ENCODE peak calls at places on chromosomes 12 and 14, in four cellular contexts. K is A549, D is H1, M is HepG2. Z is an unnamed sample.

GRCh38 chr12:31246470-31246850 is 79.5 kb downstream of the SINHCAF start:
- DNase-seq in M (no peak), K (no peak), D (no peak), Z (no peak)

GRCh38 chr14:99611639-99612038 is 7.6 kb upstream of the CCDC85C start:
- DNase-seq in K (no peak), D (no peak), M (no peak), Z (no peak)

GRCh38 chr14:51297066-51297465 is 57.0 kb downstream of the TMX1 start:
- DNase-seq in K (no peak), M (no peak), D (no peak), Z (no peak)

GRCh38 chr12:6777386-6777785 is 5.1 kb downstream of the LAG3 start:
- DNase-seq in D (no peak), K (no peak), M (no peak), Z (no peak)

GRCh38 chr12:130872179-130873096 is 572 bp downstream of the RAN start:
- DNase-seq in M (no peak), K (peak), D (no peak), Z (peak)

GRCh38 chr14:33393155-33393894 is 454.6 kb downstream of the NPAS3 start:
- DNase-seq in D (no peak), K (no peak), M (no peak), Z (no peak)

GRCh38 chr12:55499810-55500252 is 7.7 kb downstream of the OR6C68 start:
- DNase-seq in M (peak), D (no peak), K (no peak), Z (no peak)

GRCh38 chr12:13745100-13745678 is 236.2 kb downstream of the GRIN2B start:
- DNase-seq in D (no peak), K (no peak), M (no peak), Z (no peak)

GRCh38 chr12:78447373-78447772 is 417.2 kb upstream of the SYT1 start:
- DNase-seq in M (no peak), K (no peak), D (no peak), Z (no peak)
- TF ChIP-seq RNF2 in M (no peak), K (no peak), D (no peak), Z (no peak)

GRCh38 chr14:65170768-65171251 is 68.5 kb upstream of the MAX start:
- DNase-seq in M (no peak), D (no peak), K (peak), Z (no peak)
- TF ChIP-seq RNF2 in M (no peak), D (no peak), K (no peak), Z (no peak)

DNA sequence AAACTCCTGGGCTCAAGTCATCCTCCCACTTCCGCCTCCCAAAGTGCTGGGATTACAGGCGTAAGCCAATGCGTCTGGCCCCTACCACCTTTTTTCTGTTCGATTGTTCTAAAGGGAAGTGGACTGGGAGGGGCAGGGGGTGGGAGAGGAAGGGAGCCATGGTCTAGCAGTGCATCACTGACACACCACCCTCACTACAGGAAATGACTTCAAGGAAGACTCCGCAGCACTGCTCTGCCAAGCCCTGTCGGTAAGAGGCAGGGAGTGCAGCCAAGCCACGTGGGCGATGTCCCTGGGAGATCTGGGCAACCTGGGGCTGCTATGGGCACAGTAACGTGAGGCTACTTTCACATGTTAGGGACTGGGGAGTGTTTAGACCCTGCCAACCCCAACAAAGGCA is 18.0 kb downstream of the LRRC74A start:
- DNase-seq in D (no peak), K (peak), M (no peak), Z (no peak)
- TF ChIP-seq RNF2 in D (no peak), K (no peak), M (no peak), Z (no peak)

DNA sequence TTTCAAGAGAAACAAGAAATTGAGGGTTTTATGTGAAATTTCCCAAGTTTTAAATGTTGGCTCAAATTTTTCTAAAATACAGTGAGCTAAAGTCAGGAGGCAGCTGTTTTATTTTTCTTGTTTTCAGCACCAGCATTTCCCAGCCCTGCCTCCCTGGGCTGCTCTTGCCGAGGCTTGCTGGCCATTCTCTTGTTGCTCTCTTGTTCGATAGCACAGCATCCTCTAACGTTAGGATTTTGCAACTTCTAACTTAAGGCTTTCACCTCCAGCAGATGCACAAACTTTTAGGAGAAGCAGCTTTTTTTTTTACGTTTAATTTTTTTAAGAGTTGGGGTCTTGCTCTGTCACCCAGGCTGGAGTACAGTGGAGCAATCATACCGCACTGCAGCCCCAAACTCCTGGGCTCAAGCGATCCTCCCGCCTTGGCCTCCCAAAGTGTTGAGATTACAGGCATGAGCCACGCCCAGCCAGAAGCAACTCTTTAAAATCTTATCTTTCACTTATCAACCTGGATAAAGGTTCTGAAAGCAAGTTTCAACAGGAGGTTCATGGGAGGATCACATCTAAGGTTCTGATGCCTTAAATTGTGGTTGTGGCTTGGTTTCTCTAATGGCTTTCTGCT is 40.2 kb downstream of the B4GALNT3 start:
- DNase-seq in D (no peak), K (no peak), M (no peak), Z (no peak)
- TF ChIP-seq RNF2 in D (no peak), K (no peak), M (no peak), Z (no peak)

DNA sequence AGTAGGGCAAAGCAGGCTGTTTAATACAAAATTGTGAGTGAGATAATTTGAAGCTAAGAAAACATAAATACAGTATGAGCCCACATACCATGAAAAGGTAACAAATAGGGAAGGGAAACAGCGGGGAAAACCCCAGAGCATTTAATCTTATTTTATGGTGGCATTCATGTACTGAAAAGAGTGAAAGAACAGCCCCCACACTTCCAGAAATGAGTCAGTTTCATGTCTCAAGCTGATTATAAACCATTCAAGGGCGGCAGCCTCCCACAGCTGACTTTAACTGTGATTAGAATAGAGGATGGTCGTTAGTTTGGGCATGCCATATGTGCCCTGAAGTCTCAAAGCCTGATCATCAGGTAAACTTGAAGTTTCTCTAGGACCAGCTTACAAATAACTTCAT is 64.5 kb downstream of the FOXG1 start:
- DNase-seq in D (no peak), K (no peak), M (no peak), Z (peak)
- TF ChIP-seq RNF2 in D (no peak), K (no peak), M (no peak), Z (no peak)

GRCh38 chr12:109444263-109444662 is 32.8 kb downstream of the KCTD10 start:
- DNase-seq in M (no peak), D (no peak), K (no peak), Z (no peak)

GRCh38 chr12:109443794-109444193 is 33.3 kb downstream of the KCTD10 start:
- DNase-seq in D (no peak), M (no peak), K (no peak), Z (no peak)

GRCh38 chr12:109447482-109447881 is 29.6 kb downstream of the KCTD10 start:
- DNase-seq in D (no peak), K (no peak), M (no peak), Z (no peak)

GRCh38 chr12:109446869-109447268 is 30.2 kb downstream of the KCTD10 start:
- DNase-seq in K (no peak), D (no peak), M (no peak), Z (no peak)

DNA sequence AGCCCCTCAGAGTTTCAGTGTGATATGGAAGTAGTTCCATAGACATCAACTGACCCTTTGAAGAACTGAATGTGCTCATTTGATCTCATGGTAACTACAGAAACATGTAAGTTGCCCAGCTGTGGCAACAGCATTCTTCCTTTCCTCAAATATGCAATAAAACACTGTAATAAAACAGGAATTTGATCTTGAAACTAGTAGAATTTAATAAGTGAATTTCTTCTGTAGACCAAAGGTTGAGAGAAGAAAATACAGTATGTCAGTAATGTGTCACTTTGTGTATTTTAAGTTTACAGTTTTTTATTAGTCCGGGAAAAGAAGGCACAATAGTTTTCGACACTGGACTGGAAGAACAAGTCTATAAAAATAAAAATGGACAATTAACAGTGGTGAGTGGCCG is 31.9 kb downstream of the KCTD10 start:
- DNase-seq in K (no peak), M (no peak), D (no peak), Z (no peak)
- TF ChIP-seq RNF2 in K (no peak), M (no peak), D (no peak), Z (no peak)

GRCh38 chr12:124543591-124544310 is 23.7 kb downstream of the NCOR2 start:
- DNase-seq in D (no peak), K (no peak), M (no peak), Z (no peak)
- TF ChIP-seq RNF2 in D (no peak), K (no peak), M (no peak), Z (no peak)

GRCh38 chr14:35556548-35556947 is 22.6 kb downstream of the INSM2 start:
- DNase-seq in M (no peak), K (no peak), D (no peak), Z (no peak)

GRCh38 chr14:35553808-35554207 is 19.8 kb downstream of the INSM2 start:
- DNase-seq in D (no peak), M (no peak), K (no peak), Z (no peak)

GRCh38 chr14:35557221-35557747 is 23.3 kb downstream of the INSM2 start:
- DNase-seq in M (no peak), D (no peak), K (no peak), Z (no peak)

GRCh38 chr14:35558680-35559079 is 24.7 kb downstream of the INSM2 start:
- DNase-seq in D (no peak), K (no peak), M (no peak), Z (no peak)
- TF ChIP-seq RNF2 in D (no peak), K (no peak), M (no peak), Z (no peak)

GRCh38 chr14:45658917-45659299 is 405.9 kb upstream of the MIS18BP1 start:
- DNase-seq in M (no peak), K (no peak), D (no peak), Z (no peak)
- TF ChIP-seq RNF2 in M (no peak), K (no peak), D (no peak), Z (no peak)

Z was measured in K562.